ENCODE peak calls at places on chromosomes 5 and 9, in nine cellular contexts. One of them, this sample, is unnamed.

GRCh38 chr5:75568202-75568601 is 43.1 kb upstream of the ANKDD1B start:
- DNase-seq in prostate gland: no peak
- DNase-seq in A549: no peak
- DNase-seq in right lobe of liver: no peak
- DNase-seq in HCT116: no peak
- DNase-seq in stomach: no peak
- DNase-seq in heart left ventricle: no peak
- DNase-seq in H54: no peak
- DNase-seq in HepG2: no peak
- DNase-seq in this sample: no peak

GRCh38 chr5:11904270-11904906 is at the start of gene CTNND2:
- DNase-seq in HCT116: no peak
- DNase-seq in HepG2: no peak
- DNase-seq in H54: no peak
- DNase-seq in prostate gland: peak
- DNase-seq in right lobe of liver: peak
- DNase-seq in A549: peak
- DNase-seq in stomach: no peak
- DNase-seq in heart left ventricle: peak
- DNase-seq in this sample: no peak

GRCh38 chr5:167105951-167106350 is 1185.5 kb upstream of the WWC1 start:
- DNase-seq in HCT116: no peak
- DNase-seq in stomach: no peak
- DNase-seq in right lobe of liver: no peak
- DNase-seq in A549: no peak
- DNase-seq in HepG2: no peak
- DNase-seq in prostate gland: no peak
- DNase-seq in H54: no peak
- DNase-seq in heart left ventricle: no peak
- DNase-seq in this sample: no peak

GRCh38 chr9:128412120-128412790 is 8.4 kb upstream of the CERCAM start:
- DNase-seq in A549: peak
- DNase-seq in HepG2: peak
- DNase-seq in prostate gland: peak
- DNase-seq in HCT116: no peak
- DNase-seq in stomach: peak
- DNase-seq in right lobe of liver: no peak
- DNase-seq in H54: peak
- DNase-seq in heart left ventricle: no peak
- DNase-seq in this sample: peak

GRCh38 chr9:104743377-104743985 is 4.0 kb upstream of the NIPSNAP3A start:
- DNase-seq in H54: peak
- DNase-seq in right lobe of liver: no peak
- DNase-seq in heart left ventricle: no peak
- DNase-seq in A549: peak
- DNase-seq in HepG2: peak
- DNase-seq in prostate gland: peak
- DNase-seq in HCT116: peak
- DNase-seq in stomach: no peak
- DNase-seq in this sample: no peak

GRCh38 chr5:109511980-109512744 is 102.4 kb upstream of the PJA2 start:
- DNase-seq in HepG2: no peak
- DNase-seq in H54: no peak
- DNase-seq in A549: no peak
- DNase-seq in HCT116: no peak
- DNase-seq in prostate gland: no peak
- DNase-seq in right lobe of liver: no peak
- DNase-seq in stomach: no peak
- DNase-seq in heart left ventricle: no peak
- DNase-seq in this sample: no peak

GRCh38 chr5:181133610-181134231 is 2.8 kb upstream of the OR2V1 start:
- DNase-seq in A549: peak
- DNase-seq in heart left ventricle: peak
- DNase-seq in prostate gland: no peak
- DNase-seq in H54: peak
- DNase-seq in HepG2: peak
- DNase-seq in stomach: peak
- DNase-seq in right lobe of liver: peak
- DNase-seq in HCT116: peak
- DNase-seq in this sample: peak

GRCh38 chr5:57094753-57095683 is 78.8 kb upstream of the GPBP1 start:
- DNase-seq in heart left ventricle: no peak
- DNase-seq in HCT116: no peak
- DNase-seq in right lobe of liver: no peak
- DNase-seq in stomach: peak
- DNase-seq in prostate gland: no peak
- DNase-seq in A549: no peak
- DNase-seq in H54: no peak
- DNase-seq in HepG2: peak
- DNase-seq in this sample: peak

GRCh38 chr5:157670662-157671591 is at the start of gene C5orf52:
- DNase-seq in right lobe of liver: peak
- DNase-seq in stomach: no peak
- DNase-seq in HCT116: no peak
- DNase-seq in HepG2: peak
- DNase-seq in A549: peak
- DNase-seq in H54: no peak
- DNase-seq in prostate gland: peak
- DNase-seq in heart left ventricle: peak
- DNase-seq in this sample: peak

GRCh38 chr5:176796411-176796810 is 13.9 kb upstream of the UNC5A start:
- DNase-seq in HCT116: no peak
- DNase-seq in prostate gland: no peak
- DNase-seq in HepG2: no peak
- DNase-seq in H54: peak
- DNase-seq in stomach: no peak
- DNase-seq in A549: no peak
- DNase-seq in heart left ventricle: no peak
- DNase-seq in right lobe of liver: no peak
- DNase-seq in this sample: no peak

GRCh38 chr5:44809215-44809955 is 638 bp downstream of the MRPS30 start:
- DNase-seq in A549: peak
- DNase-seq in heart left ventricle: peak
- DNase-seq in stomach: peak
- DNase-seq in HCT116: peak
- DNase-seq in prostate gland: peak
- DNase-seq in H54: peak
- DNase-seq in HepG2: peak
- DNase-seq in right lobe of liver: peak
- DNase-seq in this sample: peak

DNA sequence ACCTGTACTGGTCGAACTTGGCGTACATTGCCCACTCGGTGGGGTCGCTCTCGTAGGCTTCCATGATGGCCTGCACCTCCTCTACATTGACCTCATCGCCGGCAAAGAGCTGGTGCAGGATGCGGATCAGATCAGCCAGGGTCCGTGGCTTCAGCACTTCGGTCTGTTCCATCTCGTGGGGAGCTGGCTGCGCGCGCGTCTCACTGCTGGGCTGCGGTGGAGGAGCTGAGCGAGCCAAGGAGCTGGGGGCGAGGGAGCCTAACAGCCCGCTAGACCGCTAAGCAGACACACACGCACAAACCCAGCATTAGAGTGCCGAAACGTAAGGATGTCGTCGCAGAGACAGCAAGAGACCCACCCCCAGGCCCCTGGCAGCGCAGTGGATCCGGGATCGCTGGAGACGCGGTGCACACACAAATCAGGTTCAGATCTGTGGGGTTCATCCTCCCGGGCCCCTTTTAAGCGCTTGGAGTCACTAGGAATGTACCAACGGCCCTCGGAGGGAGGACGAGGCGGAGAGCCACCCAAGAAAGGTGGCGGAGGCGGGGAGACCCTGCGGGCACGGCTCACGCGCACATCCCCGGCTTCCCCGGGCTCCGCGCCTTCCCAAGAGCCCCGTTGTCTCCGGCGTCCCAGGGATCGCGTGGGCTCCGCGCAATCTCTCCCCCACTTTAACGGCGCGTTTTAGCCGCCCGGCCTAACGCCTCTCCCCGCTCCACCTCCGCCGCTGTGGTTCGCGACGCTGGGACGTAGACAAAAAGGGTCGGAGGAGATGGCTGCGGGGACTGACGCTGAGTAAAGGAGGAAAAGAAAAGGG is at the start of gene CDO1:
- DNase-seq in A549: no peak
- DNase-seq in prostate gland: no peak
- DNase-seq in heart left ventricle: peak
- DNase-seq in right lobe of liver: peak
- DNase-seq in H54: no peak
- DNase-seq in HepG2: no peak
- DNase-seq in stomach: no peak
- DNase-seq in HCT116: no peak
- DNase-seq in this sample: peak
- TF ChIP-seq POLR2A in A549: no peak
- TF ChIP-seq POLR2A in prostate gland: no peak
- TF ChIP-seq POLR2A in heart left ventricle: no peak
- TF ChIP-seq POLR2A in right lobe of liver: peak
- TF ChIP-seq POLR2A in H54: no peak
- TF ChIP-seq POLR2A in HepG2: peak
- TF ChIP-seq POLR2A in stomach: no peak
- TF ChIP-seq POLR2A in HCT116: no peak
- TF ChIP-seq POLR2A in this sample: no peak

GRCh38 chr9:19922476-19923118 is 133.8 kb upstream of the SLC24A2 start:
- DNase-seq in A549: peak
- DNase-seq in HCT116: peak
- DNase-seq in right lobe of liver: no peak
- DNase-seq in stomach: no peak
- DNase-seq in heart left ventricle: no peak
- DNase-seq in H54: peak
- DNase-seq in prostate gland: no peak
- DNase-seq in HepG2: peak
- DNase-seq in this sample: no peak

GRCh38 chr9:19924090-19924489 is 135.3 kb upstream of the SLC24A2 start:
- DNase-seq in heart left ventricle: no peak
- DNase-seq in A549: no peak
- DNase-seq in H54: no peak
- DNase-seq in prostate gland: no peak
- DNase-seq in stomach: no peak
- DNase-seq in HepG2: no peak
- DNase-seq in HCT116: no peak
- DNase-seq in right lobe of liver: no peak
- DNase-seq in this sample: no peak

GRCh38 chr9:19925674-19926503 is 137.1 kb upstream of the SLC24A2 start:
- DNase-seq in heart left ventricle: peak
- DNase-seq in right lobe of liver: peak
- DNase-seq in prostate gland: peak
- DNase-seq in A549: peak
- DNase-seq in stomach: peak
- DNase-seq in H54: peak
- DNase-seq in HCT116: peak
- DNase-seq in HepG2: peak
- DNase-seq in this sample: peak

GRCh38 chr9:19918630-19919029 is 129.8 kb upstream of the SLC24A2 start:
- DNase-seq in stomach: no peak
- DNase-seq in heart left ventricle: no peak
- DNase-seq in right lobe of liver: no peak
- DNase-seq in A549: no peak
- DNase-seq in HepG2: no peak
- DNase-seq in prostate gland: no peak
- DNase-seq in HCT116: no peak
- DNase-seq in H54: no peak
- DNase-seq in this sample: no peak

DNA sequence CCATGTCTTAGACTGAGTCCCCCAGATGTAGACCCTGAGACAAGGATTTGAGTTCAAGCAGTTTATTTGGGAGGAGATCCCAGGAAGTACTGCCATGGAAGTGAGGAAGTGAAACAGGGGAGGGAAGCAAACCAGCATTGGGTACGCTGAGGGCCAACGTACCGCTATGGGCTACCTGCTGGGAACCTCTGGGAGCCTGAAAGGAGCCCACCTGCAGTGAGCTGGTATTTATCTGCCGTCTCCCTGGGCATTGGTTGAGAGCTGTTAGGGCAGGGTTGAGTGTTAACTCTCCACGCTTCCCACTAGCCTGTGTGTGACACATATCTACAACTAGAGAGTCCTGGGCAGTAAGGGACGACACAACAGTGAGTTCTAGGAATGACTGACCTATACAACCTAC is 131.6 kb upstream of the SLC24A2 start:
- DNase-seq in prostate gland: no peak
- DNase-seq in A549: no peak
- DNase-seq in heart left ventricle: no peak
- DNase-seq in H54: no peak
- DNase-seq in HCT116: no peak
- DNase-seq in HepG2: no peak
- DNase-seq in right lobe of liver: no peak
- DNase-seq in stomach: no peak
- DNase-seq in this sample: no peak
- TF ChIP-seq POLR2A in prostate gland: no peak
- TF ChIP-seq POLR2A in A549: no peak
- TF ChIP-seq POLR2A in heart left ventricle: no peak
- TF ChIP-seq POLR2A in H54: no peak
- TF ChIP-seq POLR2A in HCT116: no peak
- TF ChIP-seq POLR2A in HepG2: no peak
- TF ChIP-seq POLR2A in right lobe of liver: no peak
- TF ChIP-seq POLR2A in stomach: no peak
- TF ChIP-seq POLR2A in this sample: no peak

GRCh38 chr9:91423785-91424402 is at the start of gene NFIL3:
- DNase-seq in HepG2: peak
- DNase-seq in H54: peak
- DNase-seq in prostate gland: peak
- DNase-seq in stomach: peak
- DNase-seq in HCT116: no peak
- DNase-seq in right lobe of liver: peak
- DNase-seq in heart left ventricle: peak
- DNase-seq in A549: peak
- DNase-seq in this sample: peak
- TF ChIP-seq POLR2A in HepG2: peak
- TF ChIP-seq POLR2A in H54: peak
- TF ChIP-seq POLR2A in prostate gland: peak
- TF ChIP-seq POLR2A in stomach: no peak
- TF ChIP-seq POLR2A in HCT116: peak
- TF ChIP-seq POLR2A in right lobe of liver: peak
- TF ChIP-seq POLR2A in heart left ventricle: peak
- TF ChIP-seq POLR2A in A549: peak
- TF ChIP-seq POLR2A in this sample: peak

DNA sequence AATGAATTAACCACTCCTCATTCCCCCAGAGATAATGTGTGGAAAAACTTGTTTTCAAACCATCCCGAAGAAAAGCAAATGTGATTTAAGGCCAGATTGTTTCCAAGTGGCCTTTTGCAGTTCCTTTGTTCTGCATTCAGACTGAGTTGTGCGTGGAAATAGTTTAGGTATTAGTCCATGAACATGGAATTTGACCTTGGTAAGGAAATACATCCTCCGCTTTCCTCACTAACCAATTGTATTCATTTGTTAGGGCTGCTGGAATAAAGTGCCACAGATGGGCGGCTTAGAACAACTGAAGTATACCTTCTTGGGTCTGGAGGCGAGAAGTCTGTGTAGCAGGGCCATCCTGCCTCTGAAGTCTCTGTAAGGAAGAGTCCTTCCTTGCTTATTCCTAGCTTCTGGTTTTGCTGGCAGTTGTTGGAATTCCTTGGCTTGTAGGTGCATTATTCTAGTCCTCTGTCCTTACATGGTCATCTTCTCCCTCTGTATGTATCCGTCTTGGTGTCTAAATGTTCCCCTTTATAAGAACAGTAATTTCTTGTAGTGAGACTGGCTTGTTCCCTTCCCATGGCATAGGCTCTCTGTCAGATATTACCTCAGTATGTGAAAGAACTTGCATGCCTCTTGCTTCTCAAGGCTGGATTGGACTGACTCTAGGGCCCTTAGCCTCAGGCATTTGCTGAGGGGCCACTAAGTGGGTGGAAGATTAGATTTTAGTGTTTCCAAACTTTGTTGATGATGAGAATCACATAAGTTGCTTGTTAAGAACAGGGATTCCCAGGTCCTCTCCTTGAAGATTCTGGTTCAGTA is 53.9 kb downstream of the RAI14 start:
- DNase-seq in A549: no peak
- DNase-seq in prostate gland: no peak
- DNase-seq in heart left ventricle: no peak
- DNase-seq in H54: peak
- DNase-seq in stomach: no peak
- DNase-seq in right lobe of liver: no peak
- DNase-seq in HCT116: no peak
- DNase-seq in HepG2: peak
- DNase-seq in this sample: no peak
- TF ChIP-seq POLR2A in A549: no peak
- TF ChIP-seq POLR2A in prostate gland: no peak
- TF ChIP-seq POLR2A in heart left ventricle: no peak
- TF ChIP-seq POLR2A in H54: no peak
- TF ChIP-seq POLR2A in stomach: no peak
- TF ChIP-seq POLR2A in right lobe of liver: no peak
- TF ChIP-seq POLR2A in HCT116: no peak
- TF ChIP-seq POLR2A in HepG2: no peak
- TF ChIP-seq POLR2A in this sample: no peak

This sample was measured in transverse colon.